ENCODE peak calls at places on chromosome 16, in ten cellular contexts. D, H, S, N, A, F, K, I, W and O are unnamed samples.

GRCh38 chr16:83117810-83118209 is 491.0 kb downstream of the CDH13 start:
- DNase-seq in D (no peak), H (no peak), S (no peak), N (no peak), A (no peak), F (no peak), K (no peak), I (no peak), W (no peak), O (no peak)

GRCh38 chr16:87540072-87540976 is 47.5 kb upstream of the ZCCHC14 start:
- DNase-seq in D (no peak), H (no peak), S (no peak), N (no peak), A (no peak), F (no peak), K (no peak), I (no peak), W (no peak), O (no peak)

GRCh38 chr16:3578610-3579551 is 1.7 kb upstream of the NLRC3 start:
- DNase-seq in D (no peak), H (no peak), S (peak; percentile 10), N (peak; percentile 36), A (no peak), F (no peak), K (peak; percentile 44), I (peak; percentile 39), W (no peak), O (no peak)

GRCh38 chr16:69171325-69172095 is 15.5 kb upstream of the SNTB2 start:
- DNase-seq in D (no peak), H (peak; percentile 41), S (no peak), N (no peak), A (peak; percentile 41), F (peak; percentile 16), K (no peak), I (no peak), W (no peak), O (no peak)

GRCh38 chr16:24747425-24747824 is 18.0 kb downstream of the TNRC6A start:
- DNase-seq in D (no peak), H (no peak), S (no peak), N (no peak), A (no peak), F (no peak), K (no peak), I (no peak), W (no peak), O (no peak)

GRCh38 chr16:83588070-83588469 is 219.7 kb upstream of the HSBP1 start:
- DNase-seq in D (no peak), H (no peak), S (no peak), N (no peak), A (no peak), F (no peak), K (no peak), I (no peak), W (no peak), O (no peak)

GRCh38 chr16:3835089-3835602 is 45.4 kb downstream of the CREBBP start:
- DNase-seq in D (no peak), H (no peak), S (no peak), N (no peak), A (no peak), F (no peak), K (no peak), I (no peak), W (no peak), O (no peak)

GRCh38 chr16:3654249-3654991 is at the start of gene DNASE1:
- DNase-seq in D (peak; percentile 83), H (peak; percentile 66), S (peak; percentile 74), N (peak; percentile 48), A (no peak), F (peak; percentile 75), K (peak; percentile 56), I (no peak), W (peak; percentile 63), O (no peak)

GRCh38 chr16:80806957-80807356 is 2.6 kb upstream of the CDYL2 start:
- DNase-seq in D (no peak), H (peak; percentile 74), S (peak; percentile 83), N (peak; percentile 46), A (no peak), F (peak; percentile 93), K (peak; percentile 58), I (no peak), W (no peak), O (no peak)

GRCh38 chr16:49920397-49920796 is 64.5 kb upstream of the ZNF423 start:
- DNase-seq in D (no peak), H (no peak), S (no peak), N (no peak), A (no peak), F (no peak), K (no peak), I (no peak), W (no peak), O (no peak)

GRCh38 chr16:58267524-58268243 is 27.1 kb downstream of the PRSS54 start:
- DNase-seq in D (no peak), H (no peak), S (no peak), N (no peak), A (no peak), F (no peak), K (no peak), I (no peak), W (no peak), O (no peak)

GRCh38 chr16:50834701-50835100 is 92.8 kb downstream of the CYLD start:
- DNase-seq in D (no peak), H (no peak), S (no peak), N (no peak), A (no peak), F (no peak), K (no peak), I (no peak), W (no peak), O (no peak)

GRCh38 chr16:11245222-11245737 is 10.7 kb downstream of the SOCS1 start:
- DNase-seq in D (no peak), H (no peak), S (no peak), N (no peak), A (no peak), F (no peak), K (no peak), I (no peak), W (no peak), O (no peak)

GRCh38 chr16:29147710-29148425 is 163.0 kb downstream of the LAT start:
- DNase-seq in D (peak; percentile 54), H (no peak), S (no peak), N (no peak), A (no peak), F (no peak), K (no peak), I (no peak), W (no peak), O (no peak)

GRCh38 chr16:7343271-7343670 is 10.6 kb downstream of the RBFOX1 start:
- DNase-seq in D (no peak), H (no peak), S (no peak), N (no peak), A (no peak), F (no peak), K (no peak), I (no peak), W (no peak), O (no peak)

GRCh38 chr16:69833357-69833781 is 71.2 kb downstream of the WWP2 start:
- DNase-seq in D (no peak), H (peak; percentile 54), S (peak; percentile 22), N (no peak), A (no peak), F (peak; percentile 26), K (no peak), I (no peak), W (no peak), O (no peak)

GRCh38 chr16:10412935-10413601 is 27.2 kb downstream of the ATF7IP2 start:
- DNase-seq in D (no peak), H (no peak), S (no peak), N (no peak), A (no peak), F (no peak), K (no peak), I (no peak), W (no peak), O (no peak)

GRCh38 chr16:85057948-85058347 is 30.4 kb downstream of the KIAA0513 start:
- DNase-seq in D (no peak), H (no peak), S (no peak), N (no peak), A (no peak), F (no peak), K (no peak), I (no peak), W (no peak), O (no peak)

GRCh38 chr16:8668138-8668537 is 6.3 kb upstream of the ABAT start:
- DNase-seq in D (no peak), H (no peak), S (no peak), N (no peak), A (no peak), F (no peak), K (no peak), I (no peak), W (no peak), O (no peak)

GRCh38 chr16:15993541-15993940 is 44.1 kb downstream of the ABCC1 start:
- DNase-seq in D (no peak), H (no peak), S (no peak), N (no peak), A (no peak), F (no peak), K (no peak), I (no peak), W (no peak), O (no peak)

GRCh38 chr16:67415872-67416793 is at the start of gene ZDHHC1:
- DNase-seq in D (peak; percentile 82), H (peak; percentile 67), S (peak; percentile 83), N (peak; percentile 11), A (no peak), F (peak; percentile 64), K (peak; percentile 60), I (no peak), W (peak; percentile 89), O (peak; percentile 28)

GRCh38 chr16:11133344-11133921 is 122.6 kb downstream of the SOCS1 start:
- DNase-seq in D (peak; percentile 73), H (peak; percentile 98), S (peak; percentile 83), N (no peak), A (peak; percentile 84), F (peak; percentile 97), K (no peak), I (no peak), W (no peak), O (peak; percentile 85)

GRCh38 chr16:54936979-54937672 is 6.5 kb downstream of the IRX5 start:
- DNase-seq in D (peak; percentile 81), H (peak; percentile 18), S (peak; percentile 70), N (no peak), A (no peak), F (peak; percentile 62), K (no peak), I (no peak), W (peak; percentile 93), O (no peak)

GRCh38 chr16:77211880-77212735 is 12.9 kb downstream of the SYCE1L start:
- DNase-seq in D (peak; percentile 88), H (peak; percentile 29), S (peak; percentile 61), N (peak; percentile 76), A (no peak), F (peak; percentile 12), K (peak; percentile 78), I (peak; percentile 50), W (peak; percentile 83), O (peak; percentile 82)

GRCh38 chr16:4601317-4602186 is 13.1 kb downstream of the UBALD1 start:
- DNase-seq in D (no peak), H (no peak), S (peak; percentile 52), N (no peak), A (no peak), F (no peak), K (no peak), I (no peak), W (no peak), O (no peak)